ENCODE peak calls at places on chromosomes 12 and 14, in five cellular contexts. W is H1, K is mesenchymal stem cell, M is IMR-90, L is neuronal stem cell. H is an unnamed sample.

GRCh38 chr12:2912216-2912575 is 21.5 kb downstream of the TULP3 start:
- DNase-seq in L (no peak), K (no peak), M (no peak), W (no peak), H (no peak)

GRCh38 chr12:113232787-113233585 is 11.7 kb downstream of the TPCN1 start:
- DNase-seq in M (no peak), W (peak), L (no peak), K (no peak), H (peak)

GRCh38 chr12:123288751-123289346 is 17.2 kb upstream of the CDK2AP1 start:
- DNase-seq in L (no peak), K (no peak), W (no peak), M (no peak), H (no peak)

GRCh38 chr12:123942277-123942653 is 30.4 kb downstream of the CCDC92 start:
- DNase-seq in M (peak), K (peak), L (no peak), W (no peak), H (no peak)

GRCh38 chr14:23294734-23295561 is 7.7 kb downstream of the PPP1R3E start:
- DNase-seq in L (peak), M (peak), K (peak), W (peak), H (peak)

GRCh38 chr12:113667667-113668356 is 196.1 kb upstream of the LHX5 start:
- DNase-seq in M (no peak), L (no peak), W (no peak), K (no peak), H (no peak)

GRCh38 chr12:62817556-62818271 is 117.2 kb downstream of the PPM1H start:
- DNase-seq in K (peak), W (no peak), L (no peak), M (peak), H (no peak)

GRCh38 chr12:124450376-124450750 is 117.0 kb downstream of the NCOR2 start:
- DNase-seq in W (no peak), M (no peak), L (no peak), K (no peak), H (no peak)

GRCh38 chr12:14961466-14962155 is at the start of gene ARHGDIB:
- DNase-seq in K (no peak), W (no peak), M (no peak), L (no peak), H (no peak)

GRCh38 chr14:76203086-76204001 is 51.6 kb downstream of the GPATCH2L start:
- DNase-seq in K (peak), M (peak), W (no peak), L (no peak), H (no peak)

GRCh38 chr12:54371328-54372112 is 7.2 kb upstream of the GPR84 start:
- DNase-seq in K (no peak), M (no peak), W (no peak), L (no peak), H (no peak)

GRCh38 chr14:72433511-72433910 is 460.4 kb downstream of the DPF3 start:
- DNase-seq in K (peak), L (no peak), M (peak), W (no peak), H (no peak)

GRCh38 chr12:132853285-132854092 is 24.8 kb upstream of the GOLGA3 start:
- DNase-seq in W (no peak), M (no peak), L (no peak), K (no peak), H (no peak)

GRCh38 chr14:65287264-65288131 is 125.0 kb upstream of the FUT8 start:
- DNase-seq in M (no peak), K (no peak), W (no peak), L (no peak), H (peak)

GRCh38 chr14:69268763-69269162 is 8.8 kb downstream of the GALNT16 start:
- DNase-seq in M (peak), W (no peak), L (no peak), K (peak), H (no peak)

GRCh38 chr12:109304485-109304884 is 4.6 kb downstream of the FOXN4 start:
- DNase-seq in M (no peak), K (no peak), W (no peak), L (no peak), H (no peak)

GRCh38 chr12:45165284-45165683 is 50.6 kb upstream of the ANO6 start:
- DNase-seq in L (no peak), K (no peak), W (no peak), M (no peak), H (no peak)
- H2AFZ ChIP-seq in L (no peak), K (no peak), W (no peak), M (no peak), H (no peak)

GRCh38 chr14:95304342-95304741 is 15.4 kb downstream of the CLMN start:
- DNase-seq in M (no peak), L (no peak), W (no peak), K (no peak), H (no peak)

GRCh38 chr14:95302667-95303066 is 17.0 kb downstream of the CLMN start:
- DNase-seq in K (no peak), W (no peak), M (no peak), L (no peak), H (no peak)

GRCh38 chr14:95303552-95303951 is 16.2 kb downstream of the CLMN start:
- DNase-seq in W (no peak), K (no peak), M (no peak), L (no peak), H (no peak)

GRCh38 chr14:95301527-95302187 is 18.1 kb downstream of the CLMN start:
- DNase-seq in L (no peak), W (no peak), K (no peak), M (no peak), H (no peak)

GRCh38 chr14:95303107-95303506 is 16.6 kb downstream of the CLMN start:
- DNase-seq in K (no peak), W (no peak), M (no peak), L (no peak), H (no peak)
- H2BK120ac ChIP-seq in K (no peak), W (no peak), M (no peak), L (no peak), H (no peak)

GRCh38 chr14:92552066-92552465 is 38.5 kb downstream of the RIN3 start:
- DNase-seq in L (no peak), M (no peak), W (no peak), K (no peak), H (no peak)
- H3K27ac ChIP-seq in L (no peak), M (no peak), W (no peak), K (no peak), H (no peak)

GRCh38 chr14:36649872-36650650 is 11.6 kb upstream of the PAX9 start:
- DNase-seq in M (no peak), L (no peak), K (no peak), W (no peak), H (no peak)

GRCh38 chr14:36647827-36648753 is 13.6 kb upstream of the PAX9 start:
- DNase-seq in K (peak), L (no peak), M (peak), W (peak), H (peak)

GRCh38 chr14:36647417-36647826 is 14.2 kb upstream of the PAX9 start:
- DNase-seq in M (no peak), W (no peak), L (no peak), K (no peak), H (peak)

GRCh38 chr14:36652542-36653201 is 9.0 kb upstream of the PAX9 start:
- DNase-seq in W (no peak), L (no peak), K (no peak), M (no peak), H (no peak)

GRCh38 chr14:36646664-36647416 is 14.8 kb upstream of the PAX9 start:
- DNase-seq in K (no peak), W (peak), M (no peak), L (no peak), H (peak)
- H2AFZ ChIP-seq in K (no peak), W (no peak), M (peak), L (peak), H (no peak)

GRCh38 chr12:115149685-115150378 is 465.9 kb upstream of the TBX3 start:
- DNase-seq in W (no peak), L (no peak), M (peak), K (peak), H (no peak)
- H2BK120ac ChIP-seq in W (no peak), L (no peak), M (peak), K (no peak), H (no peak)

DNA sequence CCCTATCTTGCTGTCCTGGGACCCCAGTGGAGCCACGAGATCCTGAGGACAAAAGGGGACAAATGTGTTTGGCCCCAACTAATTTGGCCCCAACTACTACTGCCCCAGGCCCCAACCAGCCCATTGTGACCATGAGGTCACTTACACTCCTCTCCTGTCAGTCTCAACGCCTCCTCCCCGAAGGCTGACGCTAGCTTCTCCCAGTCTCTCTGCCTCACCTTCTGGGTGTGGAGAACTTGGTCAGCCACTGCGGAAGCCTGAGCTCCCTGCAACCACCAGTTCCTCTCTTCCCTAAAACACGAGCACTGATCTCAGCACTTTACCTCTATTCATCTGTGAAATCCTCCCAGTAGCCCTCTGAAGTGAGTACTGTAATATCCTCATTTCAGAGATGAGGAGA is 13.3 kb downstream of the FAM181A start:
- DNase-seq in L (no peak), M (no peak), K (no peak), W (no peak), H (no peak)
- H3K27ac ChIP-seq in L (no peak), M (no peak), K (peak), W (no peak), H (no peak)